ENCODE peak calls at places on chromosomes 5 and 9, in six cellular contexts. One of them, this sample, is unnamed.
A peak's percentile ranks its signal among the peaks of the same experiment; 100 is the strongest.

GRCh38 chr9:120742951-120743416 is 28.7 kb upstream of the MEGF9 start:
- DNase-seq in SK-N-SH: peak; percentile 71
- DNase-seq in heart right ventricle: no peak
- DNase-seq in AG10803: peak; percentile 34
- DNase-seq in colonic mucosa: no peak
- DNase-seq in uterus: no peak
- DNase-seq in this sample: peak; percentile 50

GRCh38 chr5:78547731-78548189 is 100.8 kb downstream of the LHFPL2 start:
- DNase-seq in SK-N-SH: no peak
- DNase-seq in heart right ventricle: peak; percentile 96
- DNase-seq in AG10803: peak; percentile 97
- DNase-seq in colonic mucosa: peak; percentile 56
- DNase-seq in uterus: peak; percentile 97
- DNase-seq in this sample: peak; percentile 100

GRCh38 chr9:97740848-97741821 is 44.0 kb upstream of the XPA start:
- DNase-seq in SK-N-SH: peak; percentile 75
- DNase-seq in heart right ventricle: peak; percentile 64
- DNase-seq in AG10803: peak; percentile 51
- DNase-seq in colonic mucosa: peak; percentile 39
- DNase-seq in uterus: peak; percentile 46
- DNase-seq in this sample: peak; percentile 42

GRCh38 chr9:85451680-85452079 is 290.1 kb downstream of the AGTPBP1 start:
- DNase-seq in SK-N-SH: no peak
- DNase-seq in heart right ventricle: no peak
- DNase-seq in AG10803: no peak
- DNase-seq in colonic mucosa: no peak
- DNase-seq in uterus: no peak
- DNase-seq in this sample: no peak

GRCh38 chr5:146240951-146241350 is 37.5 kb downstream of the RBM27 start:
- DNase-seq in SK-N-SH: no peak
- DNase-seq in heart right ventricle: no peak
- DNase-seq in AG10803: peak; percentile 16
- DNase-seq in colonic mucosa: no peak
- DNase-seq in uterus: no peak
- DNase-seq in this sample: peak; percentile 25

GRCh38 chr9:99039388-99040182 is 65.3 kb upstream of the TGFBR1 start:
- DNase-seq in SK-N-SH: no peak
- DNase-seq in heart right ventricle: no peak
- DNase-seq in AG10803: peak; percentile 48
- DNase-seq in colonic mucosa: no peak
- DNase-seq in uterus: no peak
- DNase-seq in this sample: peak; percentile 52

GRCh38 chr5:33611882-33612281 is 171.1 kb downstream of the TARS1 start:
- DNase-seq in SK-N-SH: no peak
- DNase-seq in heart right ventricle: no peak
- DNase-seq in AG10803: peak; percentile 58
- DNase-seq in colonic mucosa: no peak
- DNase-seq in uterus: no peak
- DNase-seq in this sample: peak; percentile 77

GRCh38 chr5:154755361-154756202 is at the start of gene LARP1:
- DNase-seq in SK-N-SH: peak; percentile 74
- DNase-seq in heart right ventricle: peak; percentile 42
- DNase-seq in AG10803: no peak
- DNase-seq in colonic mucosa: peak; percentile 40
- DNase-seq in uterus: no peak
- DNase-seq in this sample: no peak

GRCh38 chr5:125835293-125836172 is 587.7 kb upstream of the GRAMD2B start:
- DNase-seq in SK-N-SH: peak; percentile 41
- DNase-seq in heart right ventricle: peak; percentile 30
- DNase-seq in AG10803: no peak
- DNase-seq in colonic mucosa: peak; percentile 32
- DNase-seq in uterus: peak; percentile 40
- DNase-seq in this sample: peak; percentile 61

GRCh38 chr5:90248640-90249039 is 160.9 kb downstream of the CETN3 start:
- DNase-seq in SK-N-SH: no peak
- DNase-seq in heart right ventricle: no peak
- DNase-seq in AG10803: no peak
- DNase-seq in colonic mucosa: no peak
- DNase-seq in uterus: no peak
- DNase-seq in this sample: no peak

GRCh38 chr5:173434270-173434669 is 106.1 kb upstream of the STC2 start:
- DNase-seq in SK-N-SH: no peak
- DNase-seq in heart right ventricle: no peak
- DNase-seq in AG10803: no peak
- DNase-seq in colonic mucosa: no peak
- DNase-seq in uterus: no peak
- DNase-seq in this sample: no peak

GRCh38 chr5:95872333-95873268 is 50.1 kb upstream of the GLRX start:
- DNase-seq in SK-N-SH: no peak
- DNase-seq in heart right ventricle: no peak
- DNase-seq in AG10803: no peak
- DNase-seq in colonic mucosa: no peak
- DNase-seq in uterus: no peak
- DNase-seq in this sample: peak; percentile 34

GRCh38 chr5:181184845-181185216 is 20.2 kb downstream of the TRIM7 start:
- DNase-seq in SK-N-SH: no peak
- DNase-seq in heart right ventricle: no peak
- DNase-seq in AG10803: no peak
- DNase-seq in colonic mucosa: no peak
- DNase-seq in uterus: no peak
- DNase-seq in this sample: no peak

GRCh38 chr5:139808481-139809330 is 13.1 kb downstream of the PSD2 start:
- DNase-seq in SK-N-SH: no peak
- DNase-seq in heart right ventricle: peak; percentile 16
- DNase-seq in AG10803: peak; percentile 15
- DNase-seq in colonic mucosa: no peak
- DNase-seq in uterus: no peak
- DNase-seq in this sample: peak; percentile 16

GRCh38 chr5:133407277-133407632 is 205.1 kb downstream of the FSTL4 start:
- DNase-seq in SK-N-SH: no peak
- DNase-seq in heart right ventricle: no peak
- DNase-seq in AG10803: no peak
- DNase-seq in colonic mucosa: no peak
- DNase-seq in uterus: no peak
- DNase-seq in this sample: no peak

GRCh38 chr5:133409210-133409674 is 203.1 kb downstream of the FSTL4 start:
- DNase-seq in SK-N-SH: no peak
- DNase-seq in heart right ventricle: no peak
- DNase-seq in AG10803: no peak
- DNase-seq in colonic mucosa: no peak
- DNase-seq in uterus: no peak
- DNase-seq in this sample: no peak

GRCh38 chr5:133410335-133410828 is 202.0 kb downstream of the FSTL4 start:
- DNase-seq in SK-N-SH: no peak
- DNase-seq in heart right ventricle: no peak
- DNase-seq in AG10803: no peak
- DNase-seq in colonic mucosa: no peak
- DNase-seq in uterus: no peak
- DNase-seq in this sample: no peak

GRCh38 chr5:133406632-133407276 is 205.6 kb downstream of the FSTL4 start:
- DNase-seq in SK-N-SH: no peak
- DNase-seq in heart right ventricle: no peak
- DNase-seq in AG10803: no peak
- DNase-seq in colonic mucosa: no peak
- DNase-seq in uterus: no peak
- DNase-seq in this sample: no peak

GRCh38 chr5:133408322-133408721 is 204.0 kb downstream of the FSTL4 start:
- DNase-seq in SK-N-SH: no peak
- DNase-seq in heart right ventricle: no peak
- DNase-seq in AG10803: no peak
- DNase-seq in colonic mucosa: no peak
- DNase-seq in uterus: no peak
- DNase-seq in this sample: no peak
- TF ChIP-seq CTCF in SK-N-SH: no peak
- TF ChIP-seq CTCF in heart right ventricle: no peak
- TF ChIP-seq CTCF in AG10803: no peak
- TF ChIP-seq CTCF in colonic mucosa: no peak
- TF ChIP-seq CTCF in uterus: no peak
- TF ChIP-seq CTCF in this sample: no peak

GRCh38 chr9:78438765-78439164 is 141.8 kb downstream of the PSAT1 start:
- DNase-seq in SK-N-SH: no peak
- DNase-seq in heart right ventricle: no peak
- DNase-seq in AG10803: no peak
- DNase-seq in colonic mucosa: no peak
- DNase-seq in uterus: no peak
- DNase-seq in this sample: no peak

GRCh38 chr9:78439866-78440830 is 143.2 kb downstream of the PSAT1 start:
- DNase-seq in SK-N-SH: peak; percentile 30
- DNase-seq in heart right ventricle: no peak
- DNase-seq in AG10803: no peak
- DNase-seq in colonic mucosa: no peak
- DNase-seq in uterus: no peak
- DNase-seq in this sample: no peak

GRCh38 chr9:78441396-78441795 is 144.5 kb downstream of the PSAT1 start:
- DNase-seq in SK-N-SH: no peak
- DNase-seq in heart right ventricle: no peak
- DNase-seq in AG10803: no peak
- DNase-seq in colonic mucosa: no peak
- DNase-seq in uterus: no peak
- DNase-seq in this sample: no peak

GRCh38 chr9:78437721-78438610 is 141.0 kb downstream of the PSAT1 start:
- DNase-seq in SK-N-SH: no peak
- DNase-seq in heart right ventricle: no peak
- DNase-seq in AG10803: no peak
- DNase-seq in colonic mucosa: no peak
- DNase-seq in uterus: no peak
- DNase-seq in this sample: no peak

GRCh38 chr9:78439192-78439865 is 142.4 kb downstream of the PSAT1 start:
- DNase-seq in SK-N-SH: peak; percentile 87
- DNase-seq in heart right ventricle: peak; percentile 75
- DNase-seq in AG10803: peak; percentile 90
- DNase-seq in colonic mucosa: peak; percentile 71
- DNase-seq in uterus: peak; percentile 69
- DNase-seq in this sample: peak; percentile 79
- H3K4me3 ChIP-seq in SK-N-SH: no peak overlapping the region
- H3K4me3 ChIP-seq in heart right ventricle: peak overlapping the region; percentile 25
- H3K4me3 ChIP-seq in AG10803: peak overlapping the region; percentile 46
- H3K4me3 ChIP-seq in colonic mucosa: no peak overlapping the region
- H3K4me3 ChIP-seq in uterus: no peak overlapping the region
- H3K4me3 ChIP-seq in this sample: no peak overlapping the region

GRCh38 chr5:66904189-66904588 is 292.4 kb downstream of the CD180 start:
- DNase-seq in SK-N-SH: no peak
- DNase-seq in heart right ventricle: no peak
- DNase-seq in AG10803: no peak
- DNase-seq in colonic mucosa: no peak
- DNase-seq in uterus: no peak
- DNase-seq in this sample: no peak

GRCh38 chr5:66906021-66906420 is 290.6 kb downstream of the CD180 start:
- DNase-seq in SK-N-SH: no peak
- DNase-seq in heart right ventricle: no peak
- DNase-seq in AG10803: no peak
- DNase-seq in colonic mucosa: no peak
- DNase-seq in uterus: no peak
- DNase-seq in this sample: no peak

GRCh38 chr5:66908230-66908629 is 288.4 kb downstream of the CD180 start:
- DNase-seq in SK-N-SH: no peak
- DNase-seq in heart right ventricle: no peak
- DNase-seq in AG10803: no peak
- DNase-seq in colonic mucosa: no peak
- DNase-seq in uterus: no peak
- DNase-seq in this sample: no peak

GRCh38 chr5:66903218-66903617 is 293.4 kb downstream of the CD180 start:
- DNase-seq in SK-N-SH: no peak
- DNase-seq in heart right ventricle: no peak
- DNase-seq in AG10803: no peak
- DNase-seq in colonic mucosa: no peak
- DNase-seq in uterus: no peak
- DNase-seq in this sample: no peak

DNA sequence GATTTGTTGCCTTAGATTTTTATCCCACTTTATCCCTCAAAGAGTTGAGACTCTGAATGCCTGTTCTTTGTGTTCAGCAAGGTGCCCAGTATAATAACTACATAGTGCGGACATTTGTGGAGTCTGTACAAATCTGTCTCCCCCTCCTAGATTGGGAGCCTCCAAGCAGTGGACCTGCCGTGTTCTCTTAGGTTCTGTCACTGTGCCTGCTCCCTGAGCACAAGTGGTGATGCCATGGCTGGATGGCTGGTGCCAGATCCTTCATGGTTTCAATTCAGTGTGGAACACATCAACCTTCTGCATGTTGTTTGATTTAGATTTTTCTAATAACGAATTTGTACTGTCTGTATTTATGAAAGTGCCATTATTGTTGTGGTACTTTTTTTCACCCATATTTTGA is 292.9 kb downstream of the CD180 start:
- DNase-seq in SK-N-SH: no peak
- DNase-seq in heart right ventricle: no peak
- DNase-seq in AG10803: no peak
- DNase-seq in colonic mucosa: no peak
- DNase-seq in uterus: no peak
- DNase-seq in this sample: no peak
- TF ChIP-seq CTCF in SK-N-SH: no peak
- TF ChIP-seq CTCF in heart right ventricle: no peak
- TF ChIP-seq CTCF in AG10803: no peak
- TF ChIP-seq CTCF in colonic mucosa: no peak
- TF ChIP-seq CTCF in uterus: no peak
- TF ChIP-seq CTCF in this sample: no peak

GRCh38 chr5:96873469-96873868 is 2.8 kb upstream of the ERAP2 start:
- DNase-seq in SK-N-SH: no peak
- DNase-seq in heart right ventricle: no peak
- DNase-seq in AG10803: no peak
- DNase-seq in colonic mucosa: no peak
- DNase-seq in uterus: no peak
- DNase-seq in this sample: no peak

GRCh38 chr5:96871686-96872085 is 4.6 kb upstream of the ERAP2 start:
- DNase-seq in SK-N-SH: no peak
- DNase-seq in heart right ventricle: no peak
- DNase-seq in AG10803: no peak
- DNase-seq in colonic mucosa: no peak
- DNase-seq in uterus: no peak
- DNase-seq in this sample: no peak

GRCh38 chr5:96880402-96881164 is 4.3 kb downstream of the ERAP2 start:
- DNase-seq in SK-N-SH: no peak
- DNase-seq in heart right ventricle: no peak
- DNase-seq in AG10803: peak; percentile 51
- DNase-seq in colonic mucosa: no peak
- DNase-seq in uterus: no peak
- DNase-seq in this sample: peak; percentile 84

GRCh38 chr5:96875805-96876291 is 452 bp upstream of the ERAP2 start:
- DNase-seq in SK-N-SH: no peak
- DNase-seq in heart right ventricle: no peak
- DNase-seq in AG10803: no peak
- DNase-seq in colonic mucosa: peak; percentile 28
- DNase-seq in uterus: no peak
- DNase-seq in this sample: no peak

DNA sequence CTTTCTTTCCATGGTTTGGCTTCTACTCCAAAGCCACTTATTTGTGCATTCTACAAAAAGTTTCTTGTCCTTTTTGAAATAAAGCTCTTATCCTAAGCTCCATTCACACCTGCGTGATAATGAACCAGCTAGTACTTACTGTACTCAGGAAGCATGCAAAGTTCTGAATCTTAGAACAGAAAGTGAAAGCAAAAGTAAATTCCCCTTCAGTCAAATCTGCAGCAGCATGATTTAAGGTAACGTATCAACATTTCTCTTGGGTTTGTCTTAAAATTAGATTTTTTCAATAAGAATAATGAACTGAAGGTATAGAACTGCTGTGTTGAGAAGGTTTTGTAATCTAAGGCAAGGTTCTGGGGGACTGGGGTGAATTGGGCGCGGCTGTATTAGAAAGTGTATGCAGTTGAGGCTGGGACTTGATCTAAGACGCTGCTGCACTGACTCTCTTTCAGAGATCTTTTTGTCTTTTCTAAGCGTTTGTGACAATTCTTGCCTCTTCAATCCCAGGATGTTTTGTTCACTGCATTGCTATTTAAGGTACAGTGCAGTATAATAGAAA is at the start of gene ERAP2:
- DNase-seq in SK-N-SH: no peak
- DNase-seq in heart right ventricle: no peak
- DNase-seq in AG10803: peak; percentile 37
- DNase-seq in colonic mucosa: peak; percentile 40
- DNase-seq in uterus: no peak
- DNase-seq in this sample: peak; percentile 61
- H3K4me3 ChIP-seq in SK-N-SH: peak within 1 kb of the TSS; percentile 37
- H3K4me3 ChIP-seq in heart right ventricle: peak within 1 kb of the TSS; percentile 78
- H3K4me3 ChIP-seq in AG10803: peak within 1 kb of the TSS; percentile 59
- H3K4me3 ChIP-seq in colonic mucosa: peak within 1 kb of the TSS; percentile 40
- H3K4me3 ChIP-seq in uterus: peak within 1 kb of the TSS; percentile 58
- H3K4me3 ChIP-seq in this sample: peak within 1 kb of the TSS; percentile 82